ENCODE peak calls at places on chromosomes 1 and 21, in six cellular contexts. U is DND-41, E is K562, N is GM23338, B is fibroblast of lung, P is PC-3. X is an unnamed sample.

GRCh38 chr21:45590726-45591618 is 48.7 kb upstream of the SLC19A1 start:
- DNase-seq in U (no peak), E (no peak), N (peak; percentile 54), B (no peak), P (peak; percentile 19), X (peak; percentile 5)

GRCh38 chr1:118963456-118964430 is 24.4 kb downstream of the TBX15 start:
- DNase-seq in U (no peak), E (no peak), N (no peak), B (peak; percentile 30), P (peak; percentile 35), X (no peak)

GRCh38 chr21:28538987-28539622 is 453.6 kb downstream of the LTN1 start:
- DNase-seq in U (no peak), E (no peak), N (no peak), B (peak; percentile 87), P (peak; percentile 96), X (no peak)

GRCh38 chr1:201456499-201457309 is 12.3 kb downstream of the PHLDA3 start:
- DNase-seq in U (no peak), E (no peak), N (no peak), B (peak; percentile 99), P (peak; percentile 97), X (no peak)

GRCh38 chr1:71223949-71224348 is 143.1 kb upstream of the ZRANB2 start:
- DNase-seq in U (no peak), E (no peak), N (no peak), B (no peak), P (no peak), X (no peak)

GRCh38 chr1:43294761-43295160 is 6.0 kb upstream of the TIE1 start:
- DNase-seq in U (no peak), E (no peak), N (no peak), B (no peak), P (no peak), X (no peak)

GRCh38 chr21:38758815-38759214 is 46.9 kb upstream of the ETS2 start:
- DNase-seq in U (no peak), E (no peak), N (no peak), B (peak; percentile 22), P (no peak), X (no peak)

GRCh38 chr1:60281360-60281932 is 207.9 kb upstream of the C1orf87 start:
- DNase-seq in U (peak; percentile 51), E (peak; percentile 53), N (peak; percentile 89), B (peak; percentile 81), P (peak; percentile 85), X (peak; percentile 78)

GRCh38 chr21:45381865-45382697 is 22.9 kb upstream of the COL18A1 start:
- DNase-seq in U (no peak), E (no peak), N (no peak), B (no peak), P (no peak), X (no peak)

GRCh38 chr1:114108741-114109255 is 44.9 kb downstream of the SYT6 start:
- DNase-seq in U (no peak), E (no peak), N (no peak), B (peak; percentile 81), P (no peak), X (peak; percentile 39)

GRCh38 chr1:69982992-69983391 is 222.4 kb downstream of the LRRC40 start:
- DNase-seq in U (no peak), E (no peak), N (no peak), B (peak; percentile 64), P (peak; percentile 73), X (no peak)

GRCh38 chr21:19237603-19238002 is 834.0 kb upstream of the TMPRSS15 start:
- DNase-seq in U (no peak), E (no peak), N (no peak), B (no peak), P (no peak), X (no peak)

DNA sequence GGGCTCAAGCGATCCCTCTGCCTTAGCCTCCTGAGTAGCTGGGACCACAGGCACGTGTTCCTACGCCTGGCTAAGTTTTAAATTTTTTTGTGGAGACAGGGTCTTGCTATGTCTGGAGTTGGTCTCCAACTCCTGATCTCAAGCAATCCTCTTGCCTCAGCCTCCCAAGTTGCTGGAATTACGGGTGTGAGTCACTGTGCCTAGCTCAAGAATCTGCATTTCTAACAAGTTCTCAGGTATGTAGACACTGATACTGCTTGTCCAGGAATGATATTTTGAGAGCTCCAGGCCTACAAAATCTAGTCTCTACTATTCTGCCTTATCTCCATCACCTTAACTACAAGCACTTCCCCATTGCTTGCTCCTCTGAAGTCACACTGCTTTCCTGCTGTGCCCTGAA is 22.3 kb downstream of the ANGPTL7 start:
- DNase-seq in U (no peak), E (no peak), N (no peak), B (no peak), P (no peak), X (no peak)
- H3K36me3 ChIP-seq in U (peaks cover 95% of the 10 kb centered on the region), E (peaks cover 96% of the 10 kb centered on the region), N (peaks cover 59% of the 10 kb centered on the region), B (peaks cover 8% of the 10 kb centered on the region), P (peaks cover 61% of the 10 kb centered on the region), X (peaks cover 81% of the 10 kb centered on the region)

GRCh38 chr1:58065520-58065919 is 481.0 kb downstream of the OMA1 start:
- DNase-seq in U (no peak), E (no peak), N (peak; percentile 51), B (no peak), P (no peak), X (no peak)
- H3K27ac ChIP-seq in U (no peak overlapping the region), E (no peak overlapping the region), N (no peak overlapping the region), B (no peak overlapping the region), P (no peak overlapping the region), X (no peak overlapping the region)

DNA sequence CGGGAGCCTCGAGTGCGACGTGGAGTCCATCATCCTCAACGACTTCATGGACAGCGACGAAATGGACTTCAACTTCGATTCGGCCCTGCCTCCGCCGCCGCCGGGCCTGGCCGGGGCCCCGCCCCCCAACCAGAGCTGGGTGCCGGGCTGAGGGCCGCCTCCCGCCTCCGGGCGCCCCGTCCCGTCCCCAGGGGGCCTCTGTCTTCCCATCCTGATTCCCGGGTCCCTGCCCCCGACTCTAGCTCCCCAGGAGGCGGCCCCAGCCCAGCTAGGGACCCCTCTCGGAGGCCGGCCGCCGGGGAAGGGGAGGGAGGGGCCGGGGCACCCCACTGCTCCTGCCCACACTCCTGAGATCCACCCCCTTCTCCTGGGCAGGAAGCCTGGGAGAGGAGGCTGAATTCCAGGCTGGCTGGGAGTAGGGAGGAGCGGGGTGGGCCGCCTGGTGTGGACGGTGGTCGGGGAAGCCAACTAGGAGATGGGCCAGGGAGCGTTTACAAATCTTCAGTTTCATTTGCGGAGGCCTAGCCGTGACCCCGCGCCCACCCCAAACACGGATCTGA is 21.4 kb downstream of the FOXO6 start:
- DNase-seq in U (no peak), E (no peak), N (peak; percentile 68), B (peak; percentile 35), P (peak; percentile 53), X (no peak)
- TF ChIP-seq EZH2 in U (no peak), E (no peak), N (peak; percentile 41), B (peak; percentile 78), P (no peak), X (no peak)

GRCh38 chr1:204194771-204195170 is 1.5 kb downstream of the KISS1 start:
- DNase-seq in U (peak; percentile 9), E (no peak), N (peak; percentile 13), B (no peak), P (no peak), X (no peak)

GRCh38 chr1:204192046-204192445 is 4.2 kb downstream of the KISS1 start:
- DNase-seq in U (no peak), E (no peak), N (no peak), B (no peak), P (no peak), X (no peak)

GRCh38 chr1:204192589-204193352 is 3.5 kb downstream of the KISS1 start:
- DNase-seq in U (no peak), E (no peak), N (no peak), B (peak; percentile 56), P (no peak), X (no peak)

GRCh38 chr1:204196068-204196795 is at the start of gene KISS1:
- DNase-seq in U (no peak), E (no peak), N (peak; percentile 32), B (no peak), P (peak; percentile 40), X (no peak)

GRCh38 chr1:204194080-204194479 is 2.2 kb downstream of the KISS1 start:
- DNase-seq in U (no peak), E (no peak), N (no peak), B (no peak), P (no peak), X (no peak)
- H3K36me3 ChIP-seq in U (no peaks in the 10 kb centered on the region), E (no peaks in the 10 kb centered on the region), N (no peaks in the 10 kb centered on the region), B (no peaks in the 10 kb centered on the region), P (no peaks in the 10 kb centered on the region), X (no peaks in the 10 kb centered on the region)

DNA sequence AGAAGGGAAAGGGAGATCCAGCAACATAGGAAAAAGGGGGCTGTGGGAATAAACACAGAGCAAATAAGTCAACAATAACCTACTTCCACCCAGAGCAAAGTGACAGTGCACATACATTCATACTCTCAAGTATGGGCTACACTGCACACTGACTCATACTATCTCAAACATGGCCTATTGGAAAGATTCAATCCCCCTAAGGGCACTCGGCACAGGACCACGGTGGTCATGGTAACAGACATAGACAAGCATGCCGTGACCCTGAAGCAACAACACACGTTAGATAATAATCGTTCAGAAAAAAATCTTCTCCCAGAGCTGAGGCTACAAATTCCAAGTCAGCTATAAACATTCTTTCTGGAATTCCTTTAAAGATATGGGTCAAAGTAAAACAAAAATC is 16.8 kb upstream of the JAK1 start:
- DNase-seq in U (no peak), E (peak; percentile 33), N (no peak), B (peak; percentile 72), P (peak; percentile 96), X (no peak)
- H3K27ac ChIP-seq in U (no peak overlapping the region), E (no peak overlapping the region), N (no peak overlapping the region), B (no peak overlapping the region), P (peak overlapping the region; percentile 96), X (no peak overlapping the region)

GRCh38 chr1:156387899-156388813 is 19.1 kb downstream of the RHBG start:
- DNase-seq in U (no peak), E (no peak), N (peak; percentile 75), B (no peak), P (no peak), X (no peak)
- TF ChIP-seq EZH2 in U (no peak), E (no peak), N (peak; percentile 44), B (peak; percentile 72), P (no peak), X (no peak)

GRCh38 chr1:93239862-93240261 is 59.3 kb downstream of the CCDC18 start:
- DNase-seq in U (no peak), E (no peak), N (no peak), B (no peak), P (no peak), X (no peak)

GRCh38 chr1:93244298-93245069 is 64.0 kb downstream of the CCDC18 start:
- DNase-seq in U (no peak), E (no peak), N (no peak), B (no peak), P (no peak), X (no peak)
- H3K36me3 ChIP-seq in U (peaks cover 51% of the 10 kb centered on the region), E (peaks cover 22% of the 10 kb centered on the region), N (peaks cover 23% of the 10 kb centered on the region), B (peaks cover 2% of the 10 kb centered on the region), P (peaks cover 39% of the 10 kb centered on the region), X (peaks cover 18% of the 10 kb centered on the region)